ENCODE peak calls at places on chromosomes 2 and 18, in eight cellular contexts. A is SK-N-SH, H is A549, N is sigmoid colon, S is transverse colon, G is stomach, W is ovary, Y is tibial nerve. L is an unnamed sample.

GRCh38 chr18:75204978-75205759 is 3.8 kb downstream of the PTGR3 start:
- DNase-seq in A (no peak), H (no peak), N (no peak), S (no peak), G (no peak), W (no peak), Y (no peak), L (no peak)

GRCh38 chr2:193377789-193378188 is 1183.1 kb upstream of the TMEFF2 start:
- DNase-seq in A (no peak), H (no peak), N (no peak), S (no peak), G (no peak), W (no peak), Y (no peak), L (no peak)

GRCh38 chr18:54672846-54673475 is 81.9 kb downstream of the DYNAP start:
- DNase-seq in A (no peak), H (peak), N (no peak), S (peak), G (peak), W (no peak), Y (no peak), L (no peak)

GRCh38 chr2:10514743-10515142 is 66.6 kb upstream of the ODC1 start:
- DNase-seq in A (peak), H (peak), N (no peak), S (no peak), G (no peak), W (no peak), Y (no peak), L (peak)

GRCh38 chr2:185835974-185836373 is 97.4 kb downstream of the FSIP2 start:
- DNase-seq in A (no peak), H (no peak), N (no peak), S (no peak), G (no peak), W (no peak), Y (no peak), L (no peak)

GRCh38 chr2:1856481-1856880 is 112.2 kb upstream of the PXDN start:
- DNase-seq in A (no peak), H (no peak), N (no peak), S (no peak), G (no peak), W (no peak), Y (no peak), L (no peak)

GRCh38 chr2:74778381-74779371 is 55.3 kb upstream of the HK2 start:
- DNase-seq in A (peak), H (peak), N (no peak), S (no peak), G (no peak), W (peak), Y (no peak), L (no peak)

GRCh38 chr18:63158676-63159291 is 160.8 kb downstream of the BCL2 start:
- DNase-seq in A (no peak), H (no peak), N (no peak), S (no peak), G (no peak), W (no peak), Y (no peak), L (no peak)

GRCh38 chr2:227415538-227416424 is 28.0 kb upstream of the SCYGR1 start:
- DNase-seq in A (no peak), H (peak), N (peak), S (no peak), G (no peak), W (no peak), Y (no peak), L (peak)

GRCh38 chr2:229169751-229170150 is 101.3 kb downstream of the PID1 start:
- DNase-seq in A (no peak), H (no peak), N (no peak), S (no peak), G (no peak), W (no peak), Y (no peak), L (no peak)

GRCh38 chr2:105749583-105750399 is 5.1 kb downstream of the NCK2 start:
- DNase-seq in A (no peak), H (no peak), N (no peak), S (peak), G (no peak), W (peak), Y (no peak), L (no peak)

GRCh38 chr18:62211323-62211828 is 24.3 kb downstream of the RELCH start:
- DNase-seq in A (no peak), H (no peak), N (no peak), S (no peak), G (no peak), W (no peak), Y (no peak), L (no peak)

GRCh38 chr2:118176601-118177000 is 88.3 kb downstream of the INSIG2 start:
- DNase-seq in A (no peak), H (no peak), N (no peak), S (no peak), G (no peak), W (no peak), Y (no peak), L (no peak)

GRCh38 chr2:111626037-111626861 is 257.7 kb downstream of the ANAPC1 start:
- DNase-seq in A (no peak), H (no peak), N (no peak), S (no peak), G (no peak), W (no peak), Y (no peak), L (peak)

GRCh38 chr18:35174093-35174731 is 66.6 kb upstream of the ZNF397 start:
- DNase-seq in A (no peak), H (no peak), N (no peak), S (no peak), G (no peak), W (no peak), Y (no peak), L (no peak)

GRCh38 chr2:127640082-127641072 is 5.6 kb upstream of the GPR17 start:
- DNase-seq in A (peak), H (no peak), N (no peak), S (no peak), G (no peak), W (no peak), Y (no peak), L (no peak)
- H3K4me3 ChIP-seq in A (no peak), H (no peak), N (no peak), S (no peak), G (no peak), W (no peak), Y (no peak), L (no peak)

GRCh38 chr18:21914739-21915319 is 174.2 kb downstream of the MIB1 start:
- DNase-seq in A (peak), H (peak), N (no peak), S (peak), G (no peak), W (no peak), Y (no peak), L (no peak)

GRCh38 chr18:21915546-21915945 is 175.0 kb downstream of the MIB1 start:
- DNase-seq in A (no peak), H (no peak), N (no peak), S (no peak), G (no peak), W (no peak), Y (no peak), L (no peak)

GRCh38 chr18:21916594-21916993 is 176.0 kb downstream of the MIB1 start:
- DNase-seq in A (no peak), H (no peak), N (no peak), S (no peak), G (no peak), W (no peak), Y (no peak), L (no peak)

GRCh38 chr18:21918693-21919092 is 178.1 kb downstream of the MIB1 start:
- DNase-seq in A (no peak), H (no peak), N (no peak), S (no peak), G (no peak), W (no peak), Y (no peak), L (no peak)
- TF ChIP-seq EP300 in A (no peak), H (no peak), N (no peak), S (no peak), G (no peak), W (no peak), Y (no peak), L (no peak)

DNA sequence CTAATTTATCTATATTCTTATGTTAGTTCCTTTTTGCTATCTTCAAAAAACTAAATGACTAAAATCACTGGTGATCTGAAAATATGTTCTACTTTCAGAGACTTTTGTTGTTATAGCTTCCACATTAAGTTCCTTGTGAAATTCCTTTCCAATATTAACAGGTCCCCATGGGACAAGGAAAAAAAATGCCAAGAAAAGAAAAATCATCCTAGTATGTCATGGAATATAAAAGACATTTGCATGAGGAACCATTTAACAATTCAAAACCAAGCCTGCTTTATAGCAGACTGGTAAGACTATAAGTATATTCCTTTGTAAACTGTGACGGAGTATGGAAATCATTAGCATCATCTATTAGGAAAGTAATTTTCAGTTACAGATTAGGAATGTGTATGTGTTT is 48.1 kb downstream of the COBLL1 start:
- DNase-seq in A (no peak), H (no peak), N (no peak), S (no peak), G (no peak), W (no peak), Y (no peak), L (no peak)
- H3K4me3 ChIP-seq in A (no peak), H (no peak), N (no peak), S (no peak), G (no peak), W (no peak), Y (no peak), L (no peak)

GRCh38 chr2:212107989-212108388 is 430.6 kb downstream of the ERBB4 start:
- DNase-seq in A (no peak), H (no peak), N (no peak), S (no peak), G (no peak), W (no peak), Y (no peak), L (no peak)
- TF ChIP-seq EP300 in A (no peak), H (no peak), N (no peak), S (no peak), G (no peak), W (no peak), Y (no peak), L (no peak)

DNA sequence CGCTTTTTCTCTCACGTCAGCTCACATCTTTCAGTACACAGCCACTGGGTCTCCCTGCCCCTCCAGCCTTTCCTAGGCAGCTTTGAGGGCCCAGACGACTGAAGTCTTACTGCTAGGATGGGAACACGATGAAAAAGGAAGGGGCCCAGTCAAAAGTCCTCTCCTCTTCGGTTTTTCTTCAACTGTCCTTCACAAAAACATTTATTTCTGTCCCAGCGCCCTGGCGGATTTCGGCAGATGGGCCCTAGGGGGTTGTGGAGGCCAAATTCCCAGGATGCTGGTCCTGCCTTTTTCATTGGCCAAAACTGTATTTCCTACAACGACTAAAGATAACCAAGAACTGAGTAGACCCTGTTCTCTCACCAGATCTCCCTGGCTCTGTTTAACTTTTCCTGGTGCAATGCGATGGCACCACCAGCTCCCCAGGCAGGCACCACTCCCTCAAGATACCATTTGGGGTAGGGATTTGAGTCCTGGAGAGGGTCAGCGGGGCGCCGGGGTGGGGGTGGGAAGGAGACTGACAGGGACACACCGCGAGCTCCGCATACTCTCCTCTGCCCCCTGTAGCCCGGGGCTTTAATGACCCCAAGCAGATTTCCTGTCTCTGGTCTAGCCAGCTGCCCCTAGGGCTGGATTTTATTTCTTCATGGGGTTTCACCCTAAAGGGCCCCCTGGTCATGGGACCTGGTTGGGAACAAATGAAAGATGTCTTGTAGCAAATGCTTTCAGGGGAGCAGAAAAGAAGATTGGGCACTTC is 7.4 kb downstream of the SIX2 start:
- DNase-seq in A (no peak), H (no peak), N (no peak), S (no peak), G (no peak), W (no peak), Y (no peak), L (peak)
- H3K4me3 ChIP-seq in A (no peak), H (no peak), N (peak), S (peak), G (peak), W (no peak), Y (peak), L (peak)

GRCh38 chr2:62578837-62579640 is 73.0 kb upstream of the TMEM17 start:
- DNase-seq in A (no peak), H (peak), N (no peak), S (peak), G (no peak), W (no peak), Y (no peak), L (no peak)
- TF ChIP-seq EP300 in A (no peak), H (peak), N (no peak), S (no peak), G (no peak), W (no peak), Y (no peak), L (no peak)

GRCh38 chr18:36744261-36744876 is 84.4 kb downstream of the TPGS2 start:
- DNase-seq in A (no peak), H (no peak), N (no peak), S (no peak), G (no peak), W (no peak), Y (no peak), L (no peak)
- H3K4me3 ChIP-seq in A (no peak), H (no peak), N (no peak), S (no peak), G (no peak), W (no peak), Y (no peak), L (no peak)

GRCh38 chr18:13560306-13560705 is 166.1 kb downstream of the FAM210A start:
- DNase-seq in A (no peak), H (no peak), N (no peak), S (no peak), G (no peak), W (no peak), Y (no peak), L (no peak)

GRCh38 chr18:13563390-13563805 is 163.0 kb downstream of the FAM210A start:
- DNase-seq in A (no peak), H (no peak), N (no peak), S (no peak), G (no peak), W (no peak), Y (no peak), L (peak)

GRCh38 chr18:13565228-13565627 is 161.1 kb downstream of the FAM210A start:
- DNase-seq in A (no peak), H (no peak), N (no peak), S (no peak), G (no peak), W (no peak), Y (no peak), L (peak)

GRCh38 chr18:13564579-13564978 is 161.8 kb downstream of the FAM210A start:
- DNase-seq in A (peak), H (no peak), N (no peak), S (peak), G (no peak), W (no peak), Y (no peak), L (peak)

GRCh38 chr18:13562494-13563029 is 163.8 kb downstream of the FAM210A start:
- DNase-seq in A (no peak), H (no peak), N (no peak), S (no peak), G (no peak), W (no peak), Y (no peak), L (peak)
- TF ChIP-seq EP300 in A (no peak), H (no peak), N (no peak), S (no peak), G (no peak), W (no peak), Y (no peak), L (no peak)

GRCh38 chr2:168354499-168354898 is 101.6 kb upstream of the CERS6 start:
- DNase-seq in A (no peak), H (no peak), N (no peak), S (no peak), G (no peak), W (no peak), Y (no peak), L (no peak)

GRCh38 chr2:168357799-168358504 is 98.1 kb upstream of the CERS6 start:
- DNase-seq in A (no peak), H (no peak), N (no peak), S (peak), G (no peak), W (no peak), Y (no peak), L (no peak)

GRCh38 chr2:168355110-168355509 is 101.0 kb upstream of the CERS6 start:
- DNase-seq in A (no peak), H (no peak), N (no peak), S (no peak), G (no peak), W (no peak), Y (no peak), L (no peak)

GRCh38 chr2:168353251-168353650 is 102.8 kb upstream of the CERS6 start:
- DNase-seq in A (no peak), H (no peak), N (no peak), S (no peak), G (no peak), W (no peak), Y (no peak), L (no peak)

GRCh38 chr2:168355779-168356178 is 100.3 kb upstream of the CERS6 start:
- DNase-seq in A (no peak), H (no peak), N (no peak), S (no peak), G (no peak), W (no peak), Y (no peak), L (no peak)
- H3K4me3 ChIP-seq in A (no peak), H (no peak), N (no peak), S (no peak), G (no peak), W (no peak), Y (no peak), L (no peak)

L was measured in upper lobe of left lung.